ENCODE peak calls at places on chromosomes 2 and 18, in five cellular contexts. Z, D, R, B and N are unnamed samples.
A peak's percentile ranks its signal among the peaks of the same experiment; 100 is the strongest.

GRCh38 chr2:72940786-72941185 is 23.5 kb downstream of the EMX1 start:
- DNase-seq in Z (no peak), D (no peak), R (no peak), B (peak; percentile 10), N (no peak)

GRCh38 chr2:155310589-155310988 is 612.1 kb downstream of the KCNJ3 start:
- DNase-seq in Z (peak; percentile 16), D (peak; percentile 6), R (peak; percentile 9), B (no peak), N (peak; percentile 37)

GRCh38 chr2:112491946-112492345 is 10.0 kb downstream of the TTL start:
- DNase-seq in Z (no peak), D (no peak), R (no peak), B (no peak), N (no peak)

GRCh38 chr2:101120124-101120996 is 30.8 kb downstream of the TBC1D8 start:
- DNase-seq in Z (no peak), D (no peak), R (peak; percentile 87), B (peak; percentile 88), N (peak; percentile 52)

GRCh38 chr2:20196881-20197204 is 28.1 kb downstream of the SDC1 start:
- DNase-seq in Z (no peak), D (no peak), R (no peak), B (peak; percentile 21), N (no peak)

GRCh38 chr2:158325031-158325781 is 131.3 kb downstream of the CCDC148 start:
- DNase-seq in Z (no peak), D (no peak), R (peak; percentile 72), B (no peak), N (no peak)

GRCh38 chr2:216774620-216775019 is 79.3 kb upstream of the IGFBP5 start:
- DNase-seq in Z (no peak), D (no peak), R (peak; percentile 3), B (peak; percentile 85), N (no peak)

GRCh38 chr2:24930768-24931167 is 10.7 kb upstream of the ADCY3 start:
- DNase-seq in Z (no peak), D (no peak), R (no peak), B (no peak), N (peak; percentile 51)

GRCh38 chr18:22226801-22227200 is 57.4 kb downstream of the GATA6 start:
- DNase-seq in Z (no peak), D (no peak), R (peak; percentile 24), B (no peak), N (no peak)

GRCh38 chr18:14917311-14917710 is 169.3 kb downstream of the ANKRD30B start:
- DNase-seq in Z (no peak), D (no peak), R (no peak), B (no peak), N (no peak)